ENCODE peak calls at places on chromosomes 5 and 9, in seven cellular contexts. R is CD8-positive, alpha-beta T cell; Q is Karpas-422; H is K562; I is tibial nerve; D is IMR-90; S is aorta. F is an unnamed sample. For H3K4me1, the result is how much of the 10 kb centered on the place peaks cover.

GRCh38 chr9:96559339-96559943 is 60.2 kb downstream of the CDC14B start:
- DNase-seq in R (no peak), Q (no peak), H (no peak), I (no peak), D (no peak), S (no peak), F (no peak)

GRCh38 chr5:6737043-6737941 is 24.1 kb downstream of the TENT4A start:
- DNase-seq in R (no peak), Q (no peak), H (no peak), I (no peak), D (no peak), S (no peak), F (no peak)

GRCh38 chr5:56908942-56909293 is 478 bp upstream of the SETD9 start:
- DNase-seq in R (no peak), Q (no peak), H (no peak), I (peak), D (no peak), S (peak), F (no peak)

GRCh38 chr5:15995206-15996052 is 184.2 kb downstream of the MARCHF11 start:
- DNase-seq in R (no peak), Q (peak), H (no peak), I (no peak), D (peak), S (no peak), F (peak)

GRCh38 chr5:38925154-38925925 is 79.5 kb downstream of the OSMR start:
- DNase-seq in R (no peak), Q (no peak), H (no peak), I (no peak), D (peak), S (no peak), F (no peak)

GRCh38 chr9:125749951-125750655 is 2.9 kb downstream of the PBX3 start:
- DNase-seq in R (no peak), Q (no peak), H (no peak), I (no peak), D (peak), S (no peak), F (no peak)

GRCh38 chr9:93112116-93112863 is 16.3 kb downstream of the CARD19 start:
- DNase-seq in R (no peak), Q (no peak), H (no peak), I (no peak), D (no peak), S (peak), F (no peak)

GRCh38 chr5:5422819-5423515 is 490 bp downstream of the ICE1 start:
- DNase-seq in R (no peak), Q (peak), H (peak), I (no peak), D (no peak), S (no peak), F (peak)

GRCh38 chr9:10146517-10147331 is 466.1 kb downstream of the PTPRD start:
- DNase-seq in R (no peak), Q (no peak), H (no peak), I (no peak), D (no peak), S (no peak), F (no peak)

GRCh38 chr9:83081010-83081409 is 18.1 kb upstream of the RASEF start:
- DNase-seq in R (no peak), Q (no peak), H (no peak), I (no peak), D (no peak), S (no peak), F (no peak)

GRCh38 chr9:7121664-7122063 is 363.9 kb downstream of the KDM4C start:
- DNase-seq in R (no peak), Q (no peak), H (no peak), I (no peak), D (no peak), S (no peak), F (no peak)

GRCh38 chr5:135977375-135977928 is 22.7 kb upstream of the LECT2 start:
- DNase-seq in R (no peak), Q (peak), H (peak), I (peak), D (peak), S (peak), F (peak)

GRCh38 chr9:138069731-138070456 is 192.3 kb downstream of the CACNA1B start:
- DNase-seq in R (no peak), Q (no peak), H (no peak), I (no peak), D (no peak), S (peak), F (no peak)

GRCh38 chr9:35675732-35676392 is 2.1 kb downstream of the CA9 start:
- DNase-seq in R (no peak), Q (no peak), H (no peak), I (no peak), D (no peak), S (peak), F (no peak)

GRCh38 chr9:117414220-117414905 is 494 bp downstream of the ASTN2 start:
- DNase-seq in R (no peak), Q (no peak), H (no peak), I (no peak), D (no peak), S (peak), F (no peak)

GRCh38 chr9:91795500-91796241 is 154.4 kb downstream of the ROR2 start:
- DNase-seq in R (no peak), Q (no peak), H (no peak), I (no peak), D (peak), S (peak), F (no peak)

GRCh38 chr5:165101709-165102108 is 1596.3 kb downstream of the MAT2B start:
- DNase-seq in R (no peak), Q (no peak), H (no peak), I (no peak), D (no peak), S (no peak), F (no peak)

GRCh38 chr9:129868571-129869486 is 33.6 kb downstream of the USP20 start:
- DNase-seq in R (peak), Q (no peak), H (no peak), I (no peak), D (no peak), S (no peak), F (no peak)

GRCh38 chr9:116549061-116549664 is 137.9 kb upstream of the TRIM32 start:
- DNase-seq in R (no peak), Q (no peak), H (peak), I (peak), D (peak), S (peak), F (no peak)

GRCh38 chr9:70130266-70130665 is 86.6 kb downstream of the MAMDC2 start:
- DNase-seq in R (no peak), Q (no peak), H (no peak), I (no peak), D (no peak), S (no peak), F (no peak)

GRCh38 chr5:4419276-4419675 is 720.9 kb upstream of the ADAMTS16 start:
- DNase-seq in R (no peak), Q (no peak), H (no peak), I (no peak), D (no peak), S (no peak), F (no peak)

GRCh38 chr5:25119654-25120053 is 474.9 kb upstream of the CDH10 start:
- DNase-seq in R (no peak), Q (peak), H (peak), I (no peak), D (no peak), S (no peak), F (peak)

GRCh38 chr5:175542232-175542965 is 64.0 kb downstream of the SFXN1 start:
- DNase-seq in R (no peak), Q (no peak), H (no peak), I (no peak), D (no peak), S (no peak), F (no peak)

GRCh38 chr9:93568169-93568568 is 8.2 kb upstream of the PHF2 start:
- DNase-seq in R (no peak), Q (no peak), H (no peak), I (no peak), D (no peak), S (no peak), F (no peak)

GRCh38 chr5:93415819-93416218 is 165.2 kb downstream of the NR2F1-AS1 start:
- DNase-seq in R (no peak), Q (no peak), H (no peak), I (no peak), D (no peak), S (no peak), F (no peak)

GRCh38 chr5:91229031-91229623 is 154.0 kb downstream of the ARRDC3 start:
- DNase-seq in R (no peak), Q (no peak), H (no peak), I (no peak), D (peak), S (no peak), F (no peak)

GRCh38 chr5:43065384-43066230 is 25.5 kb upstream of the ANXA2R start:
- DNase-seq in R (peak), Q (peak), H (peak), I (no peak), D (peak), S (peak), F (peak)

GRCh38 chr5:22908129-22908528 is 55.0 kb upstream of the CDH12 start:
- DNase-seq in R (no peak), Q (no peak), H (no peak), I (no peak), D (peak), S (no peak), F (no peak)

GRCh38 chr5:172758077-172758835 is 12.7 kb downstream of the DUSP1 start:
- DNase-seq in R (no peak), Q (no peak), H (peak), I (no peak), D (peak), S (no peak), F (no peak)

GRCh38 chr9:121279841-121280388 is 12.0 kb downstream of the GSN start:
- DNase-seq in R (no peak), Q (no peak), H (no peak), I (peak), D (no peak), S (no peak), F (no peak)

GRCh38 chr9:81108821-81109220 is 580.5 kb downstream of the TLE1 start:
- DNase-seq in R (no peak), Q (no peak), H (no peak), I (no peak), D (no peak), S (no peak), F (no peak)

GRCh38 chr9:12195456-12195855 is 497.7 kb upstream of the TYRP1 start:
- DNase-seq in R (no peak), Q (no peak), H (no peak), I (no peak), D (no peak), S (no peak), F (no peak)

GRCh38 chr9:91746904-91747303 is 203.1 kb downstream of the ROR2 start:
- DNase-seq in R (no peak), Q (no peak), H (peak), I (no peak), D (peak), S (no peak), F (no peak)

GRCh38 chr5:34038838-34039237 is 4.2 kb downstream of the C1QTNF3 start:
- DNase-seq in R (no peak), Q (no peak), H (no peak), I (no peak), D (no peak), S (no peak), F (no peak)

GRCh38 chr9:13386935-13387667 is 107.6 kb upstream of the MPDZ start:
- DNase-seq in R (no peak), Q (no peak), H (no peak), I (no peak), D (peak), S (no peak), F (no peak)

GRCh38 chr5:124700930-124701458 is 45.4 kb downstream of the ZNF608 start:
- DNase-seq in R (no peak), Q (no peak), H (no peak), I (no peak), D (no peak), S (no peak), F (no peak)

GRCh38 chr5:177429248-177430045 is 3.0 kb downstream of the GRK6 start:
- DNase-seq in R (peak), Q (peak), H (peak), I (peak), D (no peak), S (peak), F (peak)

GRCh38 chr5:161614342-161614741 is 67.8 kb upstream of the GABRB2 start:
- DNase-seq in R (no peak), Q (no peak), H (no peak), I (no peak), D (no peak), S (no peak), F (no peak)

GRCh38 chr5:78650562-78650930 is 2.0 kb upstream of the LHFPL2 start:
- DNase-seq in R (no peak), Q (peak), H (no peak), I (no peak), D (no peak), S (no peak), F (no peak)

GRCh38 chr5:55141945-55142690 is 17.9 kb upstream of the GPX8 start:
- DNase-seq in R (no peak), Q (no peak), H (no peak), I (no peak), D (no peak), S (no peak), F (no peak)

GRCh38 chr9:115211413-115212204 is 93.7 kb upstream of the TNC start:
- DNase-seq in R (no peak), Q (no peak), H (no peak), I (no peak), D (peak), S (no peak), F (no peak)

GRCh38 chr9:115210699-115211098 is 92.7 kb upstream of the TNC start:
- DNase-seq in R (no peak), Q (no peak), H (no peak), I (no peak), D (no peak), S (no peak), F (no peak)

GRCh38 chr9:115212832-115213231 is 94.9 kb upstream of the TNC start:
- DNase-seq in R (no peak), Q (peak), H (no peak), I (no peak), D (no peak), S (no peak), F (peak)

GRCh38 chr9:115216873-115217272 is 98.9 kb upstream of the TNC start:
- DNase-seq in R (no peak), Q (no peak), H (no peak), I (no peak), D (no peak), S (no peak), F (no peak)

DNA sequence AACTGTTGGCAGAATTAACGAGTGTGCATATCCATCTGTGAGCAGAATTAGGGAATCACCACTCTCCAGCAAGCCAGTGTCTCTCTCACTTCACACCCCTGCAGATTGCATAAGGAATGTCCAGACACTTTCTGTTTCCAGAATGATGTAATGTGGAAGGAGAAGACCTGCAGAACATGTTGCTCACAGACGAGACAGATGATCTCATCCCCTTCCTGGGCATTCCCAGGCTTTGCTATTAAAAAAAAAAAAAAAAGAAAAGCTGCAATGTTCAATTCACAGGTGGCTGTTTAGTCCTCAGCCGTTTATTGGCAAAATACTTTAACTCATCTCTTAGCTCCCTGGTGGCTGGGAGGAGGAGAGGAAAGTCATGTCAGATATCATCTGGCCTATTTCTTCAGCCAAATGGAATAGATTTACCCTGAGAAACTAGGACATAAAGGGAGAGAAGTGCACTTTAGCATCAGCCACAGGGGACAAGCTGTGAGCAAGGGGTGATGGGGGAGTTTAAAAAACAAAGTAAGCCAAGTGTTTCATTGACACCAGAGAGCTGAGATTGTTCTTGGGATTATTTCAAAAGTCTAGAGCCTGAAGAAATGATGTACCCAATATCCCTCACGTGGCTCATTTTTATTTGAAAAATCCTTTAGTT is 95.9 kb upstream of the TNC start:
- DNase-seq in R (no peak), Q (no peak), H (no peak), I (no peak), D (peak), S (no peak), F (no peak)
- H3K4me1 ChIP-seq in R (under half), Q (under half), H (under half), I (under half), D (under half), S (under half), F (under half)

GRCh38 chr9:76598971-76599370 is 140.0 kb downstream of the GCNT1 start:
- DNase-seq in R (no peak), Q (no peak), H (no peak), I (no peak), D (no peak), S (no peak), F (no peak)
- H3K4me1 ChIP-seq in R (under half), Q (under half), H (under half), I (under half), D (under half), S (under half), F (under half)

GRCh38 chr9:128102861-128103588 is 24.5 kb downstream of the PTGES2 start:
- DNase-seq in R (no peak), Q (no peak), H (no peak), I (no peak), D (no peak), S (peak), F (no peak)

GRCh38 chr9:128104171-128104618 is 23.3 kb downstream of the PTGES2 start:
- DNase-seq in R (no peak), Q (no peak), H (no peak), I (no peak), D (no peak), S (peak), F (no peak)

GRCh38 chr9:128101690-128102089 is 25.8 kb downstream of the PTGES2 start:
- DNase-seq in R (no peak), Q (no peak), H (no peak), I (no peak), D (no peak), S (peak), F (no peak)

GRCh38 chr9:128102196-128102595 is 25.3 kb downstream of the PTGES2 start:
- DNase-seq in R (no peak), Q (no peak), H (no peak), I (no peak), D (no peak), S (peak), F (no peak)

DNA sequence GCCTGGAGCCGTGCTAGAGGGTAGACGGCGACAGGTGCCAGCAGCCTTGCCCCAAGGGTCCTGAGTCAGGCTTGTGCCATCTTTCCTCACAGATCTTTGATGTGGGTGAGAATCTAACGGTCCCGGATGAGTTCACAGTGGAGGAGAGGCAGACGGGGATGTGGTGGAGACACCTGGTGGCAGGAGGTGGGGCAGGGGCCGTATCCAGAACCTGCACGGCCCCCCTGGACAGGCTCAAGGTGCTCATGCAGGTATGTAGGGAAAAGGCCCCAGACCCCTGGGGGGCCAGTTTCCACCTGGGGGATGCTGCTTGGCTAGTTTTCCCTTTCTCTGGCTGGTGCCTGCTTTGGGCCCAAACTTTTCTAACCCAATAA is 24.0 kb downstream of the PTGES2 start:
- DNase-seq in R (no peak), Q (no peak), H (no peak), I (no peak), D (no peak), S (peak), F (peak)
- H3K4me1 ChIP-seq in R (half or more), Q (under half), H (half or more), I (under half), D (under half), S (under half), F (under half)

DNA sequence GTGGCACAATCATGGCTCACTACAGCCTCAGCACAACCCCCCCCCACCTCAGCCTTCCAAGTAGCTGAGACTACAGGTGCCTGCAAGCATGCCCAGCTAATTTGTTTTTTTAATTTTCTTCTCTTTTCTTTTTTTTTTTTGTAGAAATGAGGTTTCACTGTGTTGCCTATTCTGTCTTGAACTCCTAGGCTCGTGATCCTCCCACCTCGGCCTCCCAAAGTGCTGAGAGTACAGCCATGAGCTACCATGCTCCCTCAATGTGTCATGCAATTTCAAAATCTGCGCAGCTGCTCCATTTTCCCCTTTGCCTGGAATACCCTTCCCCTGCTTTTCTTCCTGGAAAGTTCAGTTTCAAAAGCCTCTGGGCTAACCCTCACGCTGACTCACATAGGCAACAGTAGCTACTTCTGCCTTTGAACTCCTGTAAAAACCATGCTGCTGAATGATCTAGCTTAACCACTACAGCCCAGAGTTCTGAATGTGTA is 71.0 kb upstream of the IL7R start:
- DNase-seq in R (no peak), Q (no peak), H (no peak), I (no peak), D (no peak), S (no peak), F (no peak)
- H3K4me1 ChIP-seq in R (half or more), Q (under half), H (under half), I (under half), D (under half), S (under half), F (under half)

DNA sequence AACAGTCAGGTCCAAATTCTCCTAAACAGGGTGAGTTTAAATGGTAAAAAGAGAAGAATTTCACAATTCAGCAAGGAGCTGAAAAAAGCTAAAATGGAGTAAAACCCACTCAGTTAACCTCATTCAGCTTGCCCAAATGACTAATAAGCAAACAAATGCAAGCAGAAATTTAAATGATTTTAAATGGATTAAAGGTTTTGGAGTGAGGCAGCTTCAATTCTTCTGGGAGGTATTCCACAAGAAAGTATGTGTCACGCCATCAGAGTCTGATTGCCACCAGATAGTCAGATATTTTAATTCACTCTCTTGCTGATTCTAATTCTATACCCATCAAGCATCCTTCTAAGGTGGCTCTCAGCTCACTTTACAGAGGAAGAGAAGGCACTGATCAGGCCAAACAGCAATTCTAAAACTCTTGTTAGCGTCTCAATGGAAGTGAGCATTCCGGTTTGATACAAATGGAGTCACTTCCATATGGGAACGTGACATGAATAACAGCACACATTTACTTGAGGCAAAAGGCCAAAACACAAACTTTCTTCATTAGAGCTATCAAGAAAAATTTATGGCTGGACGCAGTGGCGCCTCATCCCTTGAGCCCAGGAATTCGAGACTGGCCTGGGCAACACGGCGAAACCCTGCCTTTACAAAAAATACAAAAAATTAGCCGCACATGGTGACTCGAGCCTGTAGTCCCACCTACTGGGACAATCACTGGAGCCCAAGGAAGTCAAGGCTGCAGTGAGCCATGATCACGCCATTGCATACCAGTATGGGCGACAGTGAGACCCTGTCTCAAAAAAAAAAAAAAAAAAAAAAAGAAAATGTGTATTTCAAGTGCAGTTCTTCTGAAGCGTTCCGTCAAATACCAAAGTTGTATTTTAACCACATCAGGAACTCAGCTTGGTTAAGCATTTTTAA is 2.0 kb downstream of the CLK4 start:
- DNase-seq in R (no peak), Q (peak), H (peak), I (no peak), D (peak), S (no peak), F (no peak)
- H3K4me1 ChIP-seq in R (under half), Q (under half), H (under half), I (under half), D (under half), S (under half), F (under half)

GRCh38 chr9:27701664-27702063 is 128.4 kb upstream of the C9orf72 start:
- DNase-seq in R (no peak), Q (no peak), H (no peak), I (no peak), D (no peak), S (no peak), F (no peak)
- H3K4me1 ChIP-seq in R (under half), Q (under half), H (under half), I (under half), D (under half), S (under half), F (under half)

F was measured in OCI-LY7.